ENCODE peak calls at places on chromosomes 1 and 21, in four cellular contexts. One of them, this sample, is unnamed.

GRCh38 chr21:42149656-42150457 is 69.1 kb upstream of the ABCG1 start:
- DNase-seq in C1 segment of cervical spinal cord: no peak
- DNase-seq in heart right ventricle: no peak
- DNase-seq in endothelial cell: no peak
- DNase-seq in this sample: no peak

GRCh38 chr21:43266534-43266933 is 97.7 kb downstream of the CRYAA start:
- DNase-seq in C1 segment of cervical spinal cord: no peak
- DNase-seq in endothelial cell: no peak
- DNase-seq in heart right ventricle: no peak
- DNase-seq in this sample: no peak

GRCh38 chr1:113780363-113781146 is 21.3 kb upstream of the PHTF1 start:
- DNase-seq in endothelial cell: no peak
- DNase-seq in heart right ventricle: no peak
- DNase-seq in C1 segment of cervical spinal cord: no peak
- DNase-seq in this sample: no peak

GRCh38 chr1:39317111-39317510 is 112.6 kb downstream of the MACF1 start:
- DNase-seq in C1 segment of cervical spinal cord: no peak
- DNase-seq in endothelial cell: no peak
- DNase-seq in heart right ventricle: no peak
- DNase-seq in this sample: no peak

GRCh38 chr1:54869173-54869851 is 17.7 kb downstream of the DHCR24 start:
- DNase-seq in endothelial cell: no peak
- DNase-seq in C1 segment of cervical spinal cord: no peak
- DNase-seq in heart right ventricle: no peak
- DNase-seq in this sample: no peak

GRCh38 chr1:169390303-169390702 is 22.3 kb downstream of the BLZF1 start:
- DNase-seq in endothelial cell: no peak
- DNase-seq in heart right ventricle: no peak
- DNase-seq in C1 segment of cervical spinal cord: no peak
- DNase-seq in this sample: no peak

GRCh38 chr1:218557731-218558130 is 212.6 kb downstream of the TGFB2 start:
- DNase-seq in C1 segment of cervical spinal cord: no peak
- DNase-seq in endothelial cell: no peak
- DNase-seq in heart right ventricle: no peak
- DNase-seq in this sample: peak; percentile 7

GRCh38 chr1:117653195-117653594 is 47.3 kb downstream of the TENT5C start:
- DNase-seq in heart right ventricle: no peak
- DNase-seq in C1 segment of cervical spinal cord: no peak
- DNase-seq in endothelial cell: no peak
- DNase-seq in this sample: no peak

GRCh38 chr21:34279285-34279684 is 84.5 kb upstream of the KCNE2 start:
- DNase-seq in C1 segment of cervical spinal cord: no peak
- DNase-seq in endothelial cell: no peak
- DNase-seq in heart right ventricle: no peak
- DNase-seq in this sample: no peak

GRCh38 chr1:39159224-39160036 is 45.1 kb upstream of the MACF1 start:
- DNase-seq in heart right ventricle: no peak
- DNase-seq in endothelial cell: no peak
- DNase-seq in C1 segment of cervical spinal cord: no peak
- DNase-seq in this sample: no peak

GRCh38 chr1:5151481-5151880 is 497.1 kb downstream of the AJAP1 start:
- DNase-seq in endothelial cell: no peak
- DNase-seq in heart right ventricle: no peak
- DNase-seq in C1 segment of cervical spinal cord: no peak
- DNase-seq in this sample: no peak

GRCh38 chr1:216898801-216899200 is 175.6 kb upstream of the ESRRG start:
- DNase-seq in endothelial cell: no peak
- DNase-seq in heart right ventricle: no peak
- DNase-seq in C1 segment of cervical spinal cord: no peak
- DNase-seq in this sample: no peak

GRCh38 chr1:52002038-52002917 is 11.8 kb upstream of the RAB3B start:
- DNase-seq in endothelial cell: peak; percentile 87
- DNase-seq in C1 segment of cervical spinal cord: no peak
- DNase-seq in heart right ventricle: no peak
- DNase-seq in this sample: peak; percentile 92

GRCh38 chr21:41217656-41218380 is 49.9 kb downstream of the BACE2 start:
- DNase-seq in C1 segment of cervical spinal cord: no peak
- DNase-seq in heart right ventricle: peak; percentile 54
- DNase-seq in endothelial cell: no peak
- DNase-seq in this sample: no peak

GRCh38 chr1:200153277-200154055 is 126.0 kb downstream of the NR5A2 start:
- DNase-seq in heart right ventricle: no peak
- DNase-seq in endothelial cell: no peak
- DNase-seq in C1 segment of cervical spinal cord: no peak
- DNase-seq in this sample: no peak

GRCh38 chr1:22383526-22384291 is 67.9 kb upstream of the ZBTB40 start:
- DNase-seq in endothelial cell: no peak
- DNase-seq in heart right ventricle: no peak
- DNase-seq in C1 segment of cervical spinal cord: no peak
- DNase-seq in this sample: no peak

GRCh38 chr1:26306290-26307221 is at the start of gene UBXN11:
- DNase-seq in C1 segment of cervical spinal cord: peak; percentile 14
- DNase-seq in endothelial cell: peak; percentile 88
- DNase-seq in heart right ventricle: peak; percentile 85
- DNase-seq in this sample: peak; percentile 97